ENCODE peak calls at places on chromosomes 3 and 15, in five cellular contexts. O, T, A, P and X are unnamed samples.

GRCh38 chr3:102866845-102867244 is 432.0 kb downstream of the ZPLD1 start:
- DNase-seq in O (no peak), T (no peak), A (no peak), P (no peak), X (no peak)

GRCh38 chr15:64634576-64635485 is 140.6 kb downstream of the RBPMS2 start:
- DNase-seq in O (no peak), T (no peak), A (peak), P (no peak), X (peak)

GRCh38 chr15:63599401-63600000 is 2.3 kb downstream of the FBXL22 start:
- DNase-seq in O (peak), T (peak), A (peak), P (peak), X (peak)

GRCh38 chr3:159418571-159419526 is 569.8 kb upstream of the IL12A start:
- DNase-seq in O (no peak), T (no peak), A (no peak), P (peak), X (no peak)

GRCh38 chr3:24299801-24300626 is 194.6 kb downstream of the THRB start:
- DNase-seq in O (no peak), T (no peak), A (no peak), P (peak), X (no peak)

GRCh38 chr3:126538966-126539365 is 15.0 kb downstream of the CHST13 start:
- DNase-seq in O (no peak), T (no peak), A (no peak), P (no peak), X (no peak)

GRCh38 chr3:71051259-71051595 is 532.3 kb downstream of the FOXP1 start:
- DNase-seq in O (no peak), T (no peak), A (no peak), P (no peak), X (no peak)

GRCh38 chr15:89828324-89829145 is 13.9 kb upstream of the ANPEP start:
- DNase-seq in O (peak), T (no peak), A (no peak), P (peak), X (no peak)

GRCh38 chr3:123652346-123652984 is 67.6 kb upstream of the HACD2 start:
- DNase-seq in O (peak), T (peak), A (no peak), P (peak), X (no peak)

GRCh38 chr3:65178703-65179102 is 490.9 kb upstream of the ADAMTS9 start:
- DNase-seq in O (no peak), T (no peak), A (no peak), P (peak), X (no peak)

GRCh38 chr15:51097553-51098330 is 3.0 kb upstream of the TNFAIP8L3 start:
- DNase-seq in O (no peak), T (no peak), A (no peak), P (peak), X (no peak)

GRCh38 chr15:43168192-43169107 is 16.8 kb upstream of the CCNDBP1 start:
- DNase-seq in O (peak), T (peak), A (no peak), P (peak), X (no peak)

GRCh38 chr15:40014390-40014789 is 24.6 kb downstream of the SRP14 start:
- DNase-seq in O (no peak), T (no peak), A (no peak), P (no peak), X (no peak)

GRCh38 chr3:171879472-171879871 is 36.3 kb downstream of the TMEM212 start:
- DNase-seq in O (no peak), T (no peak), A (no peak), P (no peak), X (no peak)

GRCh38 chr15:81038975-81039607 is 38.4 kb downstream of the TLNRD1 start:
- DNase-seq in O (no peak), T (no peak), A (no peak), P (no peak), X (no peak)

GRCh38 chr3:128335621-128336296 is 130.9 kb downstream of the DNAJB8 start:
- DNase-seq in O (no peak), T (no peak), A (no peak), P (no peak), X (no peak)

GRCh38 chr3:142907996-142908395 is 19.1 kb upstream of the PCOLCE2 start:
- DNase-seq in O (no peak), T (no peak), A (no peak), P (no peak), X (no peak)

GRCh38 chr3:159169828-159170227 is 368.0 kb downstream of the MFSD1 start:
- DNase-seq in O (no peak), T (no peak), A (no peak), P (peak), X (no peak)

GRCh38 chr3:40557558-40558161 is 32.9 kb downstream of the ZNF621 start:
- DNase-seq in O (no peak), T (no peak), A (no peak), P (peak), X (no peak)

GRCh38 chr3:79844176-79844575 is 76.4 kb upstream of the ROBO1 start:
- DNase-seq in O (no peak), T (no peak), A (no peak), P (peak), X (no peak)

GRCh38 chr3:57983734-57984518 is 24.3 kb upstream of the FLNB start:
- DNase-seq in O (no peak), T (no peak), A (no peak), P (peak), X (no peak)

GRCh38 chr3:112557980-112558379 is 3.8 kb downstream of the ATG3 start:
- DNase-seq in O (no peak), T (no peak), A (no peak), P (no peak), X (no peak)

GRCh38 chr15:73818308-73818985 is 54.9 kb upstream of the TBC1D21 start:
- DNase-seq in O (no peak), T (peak), A (no peak), P (no peak), X (no peak)

GRCh38 chr3:108223928-108224327 is 1.7 kb upstream of the IFT57 start:
- DNase-seq in O (no peak), T (no peak), A (no peak), P (peak), X (no peak)

GRCh38 chr15:40456299-40456712 is 14.5 kb upstream of the CHST14 start:
- DNase-seq in O (peak), T (no peak), A (no peak), P (no peak), X (no peak)

GRCh38 chr15:89101302-89102191 is 13.3 kb downstream of the ABHD2 start:
- DNase-seq in O (peak), T (no peak), A (no peak), P (peak), X (no peak)